ENCODE peak calls at places on chromosomes 4 and X, in five cellular contexts. M is A549, S is K562, O is GM12878, P is HepG2. B is an unnamed sample.

GRCh38 chrX:45077748-45078424 is 122.8 kb downstream of the DIPK2B start:
- DNase-seq in M (no peak), S (no peak), O (peak; percentile 62), P (no peak), B (no peak)

GRCh38 chrX:17692709-17693346 is 44.5 kb upstream of the SCML1 start:
- DNase-seq in M (no peak), S (peak; percentile 1), O (no peak), P (no peak), B (peak; percentile 13)

GRCh38 chr4:128856246-128856645 is 46.7 kb downstream of the JADE1 start:
- DNase-seq in M (no peak), S (no peak), O (no peak), P (no peak), B (no peak)

GRCh38 chr4:108360857-108361820 is 192.4 kb upstream of the LEF1 start:
- DNase-seq in M (no peak), S (peak; percentile 48), O (no peak), P (no peak), B (no peak)

GRCh38 chrX:47358387-47359065 is 11.9 kb upstream of the ZNF157 start:
- DNase-seq in M (no peak), S (no peak), O (no peak), P (no peak), B (no peak)

GRCh38 chrX:72236841-72237240 is 2.0 kb downstream of the ERCC6L start:
- DNase-seq in M (no peak), S (no peak), O (no peak), P (no peak), B (no peak)

GRCh38 chr4:53019485-53020382 is 157.6 kb downstream of the RASL11B start:
- DNase-seq in M (peak; percentile 63), S (peak; percentile 69), O (no peak), P (peak; percentile 94), B (no peak)

GRCh38 chr4:125390126-125390525 is 75.4 kb downstream of the FAT4 start:
- DNase-seq in M (no peak), S (no peak), O (no peak), P (no peak), B (no peak)

GRCh38 chr4:13329963-13330362 is 154.2 kb downstream of the RAB28 start:
- DNase-seq in M (no peak), S (no peak), O (peak; percentile 11), P (no peak), B (no peak)
- TF ChIP-seq ESRRA in M (no peak), S (no peak), O (no peak), P (no peak), B (no peak)

DNA sequence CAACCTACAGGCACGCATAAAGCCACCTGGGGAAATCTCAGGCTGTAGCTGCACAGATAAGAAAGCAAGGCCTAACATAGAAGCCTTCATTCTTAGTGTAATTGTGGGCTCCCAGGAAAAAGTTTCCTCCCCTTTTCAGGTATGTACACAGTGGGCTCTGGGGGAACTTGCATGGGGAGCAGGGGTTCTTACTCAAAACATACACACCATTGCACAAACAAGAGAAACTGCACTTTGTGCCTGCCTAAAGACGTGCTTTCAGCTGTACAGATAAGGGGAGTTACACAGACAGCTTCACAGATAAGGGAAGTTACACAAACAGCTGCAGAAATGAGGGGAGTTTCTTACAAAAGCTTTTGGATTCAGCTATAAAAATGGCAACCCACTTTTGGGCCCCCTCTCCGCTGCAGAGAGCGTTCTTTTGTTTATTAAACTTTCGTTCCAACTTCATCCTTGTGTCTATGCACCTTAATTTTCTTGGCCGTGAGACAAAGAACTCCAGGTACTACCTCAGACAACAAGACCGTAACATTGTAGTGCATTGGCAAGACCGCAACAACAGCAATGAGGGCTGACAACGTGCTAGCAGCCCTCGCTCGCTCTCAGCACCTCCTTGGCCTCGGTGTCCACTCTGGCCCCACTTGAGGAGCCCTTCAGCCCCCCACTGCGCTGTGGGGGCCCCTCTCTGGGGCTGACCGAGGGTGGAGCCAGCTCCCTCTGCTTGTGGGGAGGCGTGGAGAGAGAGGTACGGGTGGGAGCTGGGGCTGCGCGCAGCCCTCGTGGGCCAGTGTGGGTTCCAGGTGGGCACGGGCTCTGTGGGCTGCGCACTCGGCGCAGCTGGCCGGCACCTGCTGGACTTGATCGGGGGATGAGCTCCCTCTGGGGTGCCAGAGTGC is 317.5 kb downstream of the RAPGEF2 start:
- DNase-seq in M (no peak), S (no peak), O (no peak), P (peak; percentile 98), B (no peak)
- TF ChIP-seq ESRRA in M (no peak), S (no peak), O (no peak), P (no peak), B (no peak)

GRCh38 chr4:3204021-3204431 is 44.9 kb upstream of the MSANTD1 start:
- DNase-seq in M (no peak), S (no peak), O (no peak), P (peak; percentile 33), B (no peak)
- TF ChIP-seq ESRRA in M (no peak), S (no peak), O (no peak), P (no peak), B (no peak)

GRCh38 chrX:40182095-40182494 is 84.3 kb upstream of the BCOR start:
- DNase-seq in M (no peak), S (no peak), O (no peak), P (no peak), B (no peak)

GRCh38 chrX:40179333-40179732 is 81.6 kb upstream of the BCOR start:
- DNase-seq in M (no peak), S (no peak), O (no peak), P (no peak), B (no peak)

GRCh38 chrX:40177942-40178715 is 80.4 kb upstream of the BCOR start:
- DNase-seq in M (no peak), S (no peak), O (no peak), P (no peak), B (no peak)

GRCh38 chrX:40184968-40185367 is 87.2 kb upstream of the BCOR start:
- DNase-seq in M (no peak), S (no peak), O (no peak), P (no peak), B (no peak)

GRCh38 chrX:40182615-40183014 is 84.9 kb upstream of the BCOR start:
- DNase-seq in M (no peak), S (no peak), O (no peak), P (no peak), B (no peak)
- TF ChIP-seq ESRRA in M (no peak), S (no peak), O (no peak), P (no peak), B (no peak)

GRCh38 chr4:188620608-188621007 is 481.4 kb downstream of the TRIML1 start:
- DNase-seq in M (no peak), S (no peak), O (no peak), P (no peak), B (no peak)
- TF ChIP-seq ESRRA in M (no peak), S (no peak), O (no peak), P (no peak), B (no peak)

GRCh38 chrX:39950035-39950688 is 147.6 kb downstream of the BCOR start:
- DNase-seq in M (no peak), S (peak; percentile 16), O (no peak), P (no peak), B (no peak)
- TF ChIP-seq ESRRA in M (no peak), S (no peak), O (no peak), P (no peak), B (no peak)

GRCh38 chr4:96099031-96099430 is 259.1 kb downstream of the PDHA2 start:
- DNase-seq in M (no peak), S (no peak), O (no peak), P (no peak), B (no peak)

GRCh38 chr4:96097693-96098092 is 257.8 kb downstream of the PDHA2 start:
- DNase-seq in M (no peak), S (no peak), O (no peak), P (no peak), B (no peak)

GRCh38 chr4:96102541-96103018 is 262.7 kb downstream of the PDHA2 start:
- DNase-seq in M (no peak), S (no peak), O (no peak), P (no peak), B (no peak)

GRCh38 chr4:96108146-96108545 is 268.3 kb downstream of the PDHA2 start:
- DNase-seq in M (no peak), S (no peak), O (no peak), P (no peak), B (no peak)

GRCh38 chr4:96103086-96103485 is 263.2 kb downstream of the PDHA2 start:
- DNase-seq in M (no peak), S (peak; percentile 28), O (no peak), P (no peak), B (no peak)
- TF ChIP-seq ESRRA in M (no peak), S (no peak), O (no peak), P (no peak), B (no peak)

DNA sequence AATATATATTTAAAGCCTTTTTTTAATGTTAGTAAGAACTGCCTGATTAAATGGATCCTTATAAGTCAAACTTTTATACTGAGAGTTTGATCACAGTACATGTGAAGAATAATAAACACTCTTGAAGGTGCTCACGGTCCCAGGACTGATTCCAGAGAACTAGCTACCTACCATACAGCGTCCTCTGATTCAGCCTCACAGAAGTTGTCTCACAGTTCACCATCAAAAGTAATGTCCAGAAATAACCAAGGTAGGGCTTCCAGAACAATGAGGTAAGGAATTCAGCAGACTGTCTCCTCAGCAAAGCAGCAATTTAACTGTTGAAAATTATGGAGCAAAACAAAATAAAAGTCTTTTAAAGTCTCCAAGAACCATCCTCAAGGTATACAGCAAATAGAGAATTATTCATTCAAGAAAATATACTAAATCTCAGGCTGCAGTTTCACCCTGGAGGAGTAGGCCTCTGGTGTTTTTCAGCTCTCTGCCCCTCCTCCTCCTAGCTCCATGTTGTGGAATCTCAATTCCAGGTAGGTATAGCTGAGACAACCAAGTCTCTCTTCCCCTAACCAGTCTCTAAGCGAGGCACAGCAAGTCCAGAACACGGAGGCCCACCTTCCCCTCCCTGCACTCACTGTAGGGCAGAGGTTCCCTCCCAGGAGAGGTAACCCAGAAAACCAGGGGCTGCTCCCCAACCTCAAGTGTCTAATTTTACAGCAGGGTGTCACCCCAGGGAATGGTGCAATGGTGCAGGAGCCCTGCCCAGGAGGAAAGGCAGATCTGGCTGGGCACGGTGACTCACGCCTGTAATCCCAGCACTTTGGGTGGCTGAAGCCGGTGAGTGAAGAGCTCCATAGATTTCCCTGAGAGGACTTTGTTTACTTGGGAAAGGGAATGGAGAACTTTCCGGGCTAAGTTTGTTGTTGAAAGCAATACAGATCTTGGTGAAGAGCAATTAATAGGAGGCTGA is 28.6 kb downstream of the FAM241A start:
- DNase-seq in M (no peak), S (no peak), O (no peak), P (no peak), B (no peak)
- TF ChIP-seq ESRRA in M (no peak), S (no peak), O (no peak), P (no peak), B (no peak)

B was measured in WTC11.